ENCODE peak calls at places on chromosome 16, in six cellular contexts. R is GM13976, T is fibroblast of lung, V is H9, K is cardiac fibroblast, U is GM13977. O is an unnamed sample.

GRCh38 chr16:24381470-24382118 is 125.5 kb downstream of the CACNG3 start:
- DNase-seq in R (no peak), U (no peak), K (no peak), T (no peak), V (peak), O (no peak)

GRCh38 chr16:47511882-47512281 is 50.8 kb downstream of the PHKB start:
- DNase-seq in R (no peak), T (no peak), V (no peak), K (no peak), U (no peak), O (no peak)

GRCh38 chr16:88591577-88592021 is 21.4 kb downstream of the ZC3H18 start:
- DNase-seq in V (no peak), K (peak), T (peak), R (peak), U (peak), O (no peak)

GRCh38 chr16:24204150-24204665 is 51.9 kb upstream of the CACNG3 start:
- DNase-seq in U (no peak), V (no peak), K (no peak), T (no peak), R (no peak), O (no peak)

GRCh38 chr16:88327566-88328312 is 55.0 kb upstream of the ZNF469 start:
- DNase-seq in V (no peak), U (no peak), K (no peak), T (no peak), R (no peak), O (no peak)

GRCh38 chr16:72850863-72851262 is 197.1 kb downstream of the ZFHX3 start:
- DNase-seq in K (peak), V (no peak), T (peak), U (no peak), R (no peak), O (no peak)

GRCh38 chr16:86018487-86018886 is 119.5 kb downstream of the IRF8 start:
- DNase-seq in R (no peak), U (no peak), T (peak), V (no peak), K (peak), O (no peak)

GRCh38 chr16:16162591-16162990 is 60.7 kb downstream of the ABCC6 start:
- DNase-seq in U (no peak), K (no peak), R (no peak), V (no peak), T (no peak), O (no peak)

GRCh38 chr16:85360323-85361277 is 248.3 kb upstream of the CIBAR2 start:
- DNase-seq in U (no peak), T (no peak), V (no peak), K (no peak), R (no peak), O (no peak)

GRCh38 chr16:69796285-69797118 is 34.4 kb downstream of the WWP2 start:
- DNase-seq in R (peak), T (peak), U (peak), V (peak), K (peak), O (peak)

DNA sequence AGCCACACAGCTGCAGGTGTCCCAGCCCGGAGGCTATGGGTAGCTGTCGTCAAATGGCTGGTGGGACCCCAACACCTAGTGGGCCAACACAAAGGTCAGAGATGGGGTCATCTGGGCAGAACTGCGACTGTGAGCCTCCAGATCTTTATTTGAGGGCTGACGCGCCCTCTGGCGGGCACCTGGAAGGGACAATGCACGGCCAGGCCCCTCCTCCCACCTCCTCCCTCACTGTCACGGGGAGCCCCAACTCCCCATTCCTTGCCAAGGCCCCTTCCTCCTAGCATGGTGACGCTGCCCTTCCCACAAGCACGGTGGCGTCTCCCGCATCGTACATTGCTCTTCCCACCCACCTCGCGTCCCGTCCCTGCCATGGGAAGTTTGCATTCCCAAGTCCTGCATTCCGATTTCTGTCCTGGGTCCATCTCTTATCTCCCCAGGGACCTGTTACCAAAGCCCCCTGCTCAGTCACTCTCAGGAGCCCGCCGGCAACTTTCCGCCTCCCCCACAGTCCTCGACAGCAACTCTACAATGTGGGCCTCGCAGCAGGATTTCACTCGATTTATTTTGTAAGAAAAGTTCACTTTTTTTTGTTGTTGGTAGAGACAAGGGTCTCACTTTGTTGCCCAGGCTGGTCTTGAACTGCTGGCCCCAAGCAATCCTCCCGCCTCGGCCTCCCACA is 1.0 kb downstream of the TLE7 start:
- DNase-seq in K (no peak), V (peak), U (peak), R (peak), T (no peak), O (peak)
- TF ChIP-seq CTCF in K (peak), V (peak), U (peak), R (peak), T (no peak), O (peak)

GRCh38 chr16:52439750-52440149 is 107.2 kb downstream of the TOX3 start:
- DNase-seq in U (no peak), V (no peak), R (no peak), K (no peak), T (no peak), O (no peak)

GRCh38 chr16:52436646-52437645 is 110.0 kb downstream of the TOX3 start:
- DNase-seq in K (no peak), U (no peak), R (no peak), T (no peak), V (no peak), O (no peak)

GRCh38 chr16:52439171-52439701 is 107.7 kb downstream of the TOX3 start:
- DNase-seq in U (no peak), R (no peak), K (no peak), T (no peak), V (no peak), O (no peak)

GRCh38 chr16:52434224-52434623 is 112.7 kb downstream of the TOX3 start:
- DNase-seq in K (no peak), U (no peak), V (no peak), R (no peak), T (no peak), O (no peak)

GRCh38 chr16:52435573-52435972 is 111.4 kb downstream of the TOX3 start:
- DNase-seq in V (no peak), R (no peak), K (no peak), U (no peak), T (no peak), O (peak)
- TF ChIP-seq CTCF in V (no peak), R (no peak), K (no peak), U (no peak), T (no peak), O (no peak)

GRCh38 chr16:10373556-10373955 is 12.3 kb upstream of the ATF7IP2 start:
- DNase-seq in U (no peak), K (no peak), T (no peak), R (no peak), V (no peak), O (no peak)

GRCh38 chr16:10371592-10371991 is 14.3 kb upstream of the ATF7IP2 start:
- DNase-seq in V (no peak), K (no peak), T (no peak), R (no peak), U (no peak), O (no peak)

GRCh38 chr16:10367616-10368188 is 18.2 kb upstream of the ATF7IP2 start:
- DNase-seq in R (no peak), T (no peak), K (no peak), V (no peak), U (no peak), O (no peak)

GRCh38 chr16:10370096-10370726 is 15.7 kb upstream of the ATF7IP2 start:
- DNase-seq in T (peak), U (no peak), K (no peak), R (no peak), V (no peak), O (no peak)

GRCh38 chr16:10368984-10369551 is 16.8 kb upstream of the ATF7IP2 start:
- DNase-seq in K (no peak), R (no peak), U (no peak), T (peak), V (peak), O (peak)
- TF ChIP-seq CTCF in K (no peak), R (no peak), U (no peak), T (no peak), V (peak), O (peak)

GRCh38 chr16:57775661-57776469 is 26.4 kb downstream of the KIFC3 start:
- DNase-seq in T (no peak), V (peak), R (no peak), U (no peak), K (peak), O (peak)
- TF ChIP-seq CTCF in T (peak), V (peak), R (no peak), U (peak), K (no peak), O (peak)

GRCh38 chr16:67098599-67098998 is 11.1 kb upstream of the PHAF1 start:
- DNase-seq in R (no peak), K (no peak), V (no peak), U (no peak), T (no peak), O (no peak)

GRCh38 chr16:67104061-67104460 is 5.7 kb upstream of the PHAF1 start:
- DNase-seq in R (no peak), U (no peak), V (peak), T (peak), K (peak), O (peak)

GRCh38 chr16:67101301-67101675 is 8.5 kb upstream of the PHAF1 start:
- DNase-seq in K (no peak), V (no peak), U (no peak), T (peak), R (no peak), O (no peak)

GRCh38 chr16:67101683-67102082 is 8.1 kb upstream of the PHAF1 start:
- DNase-seq in U (no peak), R (no peak), V (no peak), K (no peak), T (peak), O (no peak)

DNA sequence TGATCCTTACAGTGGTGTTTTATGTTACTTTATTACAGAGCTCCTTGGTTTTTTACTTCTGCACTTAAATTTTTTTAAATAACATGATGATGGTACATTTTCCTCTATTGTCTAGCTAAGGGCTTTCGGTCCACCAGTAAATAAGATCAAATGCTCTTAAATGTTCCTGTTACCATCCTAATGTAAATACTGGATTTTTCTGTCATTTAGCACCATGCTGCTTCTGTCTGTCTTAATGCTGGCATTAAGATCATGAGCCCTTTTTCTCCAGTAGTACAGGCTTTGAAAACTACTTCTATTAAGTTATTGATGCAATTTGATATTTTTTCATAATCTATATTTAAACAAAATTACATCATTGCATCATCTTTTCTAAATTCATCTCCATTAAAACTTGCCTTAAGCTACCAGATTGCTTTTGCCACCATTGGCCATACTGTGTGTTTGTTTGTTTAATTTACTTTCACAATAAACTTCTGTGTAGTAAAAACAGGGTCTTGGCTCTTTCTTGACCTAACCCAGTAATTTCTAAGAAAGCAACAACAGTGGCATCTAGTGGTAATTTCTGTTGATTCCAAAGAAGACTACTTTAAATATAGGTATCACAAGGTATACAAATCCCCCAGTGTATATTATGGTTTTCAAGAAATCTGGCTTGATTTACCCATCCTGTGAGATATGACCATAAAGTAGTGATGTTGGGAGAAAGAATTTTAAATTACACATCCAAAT is 9.0 kb upstream of the PHAF1 start:
- DNase-seq in U (peak), R (peak), V (no peak), T (peak), K (peak), O (no peak)
- TF ChIP-seq CTCF in U (peak), R (peak), V (peak), T (peak), K (peak), O (peak)

DNA sequence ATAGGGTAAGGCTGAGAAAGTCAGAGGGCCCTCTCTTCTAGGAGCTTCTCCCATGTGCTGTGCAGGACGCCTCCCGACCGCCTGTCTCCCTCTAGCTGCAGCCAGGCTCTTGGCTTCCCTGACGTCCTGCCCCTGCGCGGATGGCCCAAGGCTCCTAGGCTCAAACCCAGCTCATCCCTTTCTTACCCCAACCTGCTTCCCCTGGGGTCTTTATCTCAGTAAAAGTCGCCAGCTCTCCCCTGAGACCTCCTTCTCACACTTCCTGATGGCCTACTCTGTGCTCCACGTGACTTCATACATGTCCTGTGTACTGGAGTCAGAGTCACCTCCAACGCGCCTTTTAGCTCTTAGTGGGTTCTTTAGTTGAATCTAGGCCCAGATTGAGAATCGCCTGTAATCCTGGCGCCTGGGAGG is 1.1 kb upstream of the ZNF747 start:
- DNase-seq in K (peak), U (peak), V (peak), T (peak), R (peak), O (peak)
- TF ChIP-seq CTCF in K (peak), U (peak), V (peak), T (peak), R (peak), O (peak)

GRCh38 chr16:81994485-81994884 is 16.8 kb downstream of the SDR42E1 start:
- DNase-seq in V (no peak), U (no peak), K (no peak), R (no peak), T (no peak), O (no peak)
- TF ChIP-seq CTCF in V (peak), U (peak), K (peak), R (no peak), T (no peak), O (peak)

GRCh38 chr16:4471869-4472268 is 2.6 kb downstream of the NMRAL1 start:
- DNase-seq in V (no peak), K (no peak), T (no peak), R (no peak), U (no peak), O (no peak)

GRCh38 chr16:4474192-4474961 is at the start of gene NMRAL1:
- DNase-seq in V (peak), R (peak), K (peak), T (peak), U (peak), O (peak)

GRCh38 chr16:4472880-4473279 is 1.5 kb downstream of the NMRAL1 start:
- DNase-seq in K (no peak), U (no peak), V (no peak), T (no peak), R (no peak), O (no peak)

GRCh38 chr16:4477966-4478365 is 1.8 kb downstream of the HMOX2 start:
- DNase-seq in K (peak), U (no peak), R (no peak), T (peak), V (no peak), O (peak)

DNA sequence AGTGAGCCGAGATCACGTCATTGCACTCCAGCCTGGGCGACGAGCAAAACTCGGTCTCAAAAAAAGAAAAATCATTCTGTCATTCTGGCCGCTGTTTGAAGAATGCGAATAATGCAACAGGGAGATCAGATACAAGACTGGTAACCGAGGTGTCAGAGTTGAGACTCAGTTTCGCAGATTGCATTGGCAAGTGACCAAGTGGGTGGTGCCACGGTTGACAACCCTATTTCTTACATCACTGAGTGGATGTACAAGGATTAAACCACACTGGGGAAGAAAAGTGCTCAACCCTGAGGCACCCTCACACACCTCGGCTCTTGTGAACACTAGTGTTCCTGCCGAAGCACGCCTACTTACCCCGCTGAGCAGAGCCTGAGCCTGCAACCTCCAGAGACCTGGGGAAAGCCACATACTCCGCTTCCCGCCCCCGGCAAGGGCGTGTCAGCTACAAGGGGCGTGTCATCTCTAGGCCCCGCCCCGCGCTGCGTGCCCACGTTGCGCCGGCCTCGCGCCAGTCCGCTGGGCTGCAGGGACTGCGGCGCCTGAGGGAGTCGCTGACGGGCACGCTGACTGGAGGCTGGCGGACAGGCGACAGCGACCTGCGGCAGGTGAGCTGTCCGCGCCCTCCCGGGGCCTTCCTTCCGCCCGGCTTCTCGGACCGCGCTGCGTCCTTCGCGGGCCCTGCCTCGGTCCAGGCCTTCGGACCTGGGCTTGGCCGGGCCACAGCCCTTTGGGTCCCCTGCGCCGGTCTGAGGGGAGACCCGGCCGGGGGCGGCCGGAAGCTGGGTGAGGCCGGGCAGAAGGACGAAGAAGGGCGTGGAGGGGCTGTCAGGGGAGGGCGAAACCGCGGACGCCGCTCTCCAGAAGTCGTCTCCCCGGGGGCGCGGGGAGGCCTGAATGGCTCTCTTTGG is at the start of gene HMOX2:
- DNase-seq in V (peak), U (peak), K (peak), R (peak), T (peak), O (peak)
- TF ChIP-seq CTCF in V (peak), U (peak), K (no peak), R (peak), T (peak), O (peak)

GRCh38 chr16:81723098-81723723 is 55.9 kb upstream of the PLCG2 start:
- DNase-seq in V (no peak), U (peak), T (peak), K (peak), R (peak), O (peak)
- TF ChIP-seq CTCF in V (peak), U (peak), T (peak), K (peak), R (peak), O (peak)

GRCh38 chr16:27193300-27193990 is 9.9 kb upstream of the KDM8 start:
- DNase-seq in T (no peak), U (no peak), V (no peak), K (no peak), R (no peak), O (no peak)
- TF ChIP-seq CTCF in T (peak), U (no peak), V (peak), K (peak), R (no peak), O (no peak)